ENCODE peak calls at places on chromosomes 5 and 9, in six cellular contexts. One of them, this sample, is unnamed.

GRCh38 chr5:163963881-163964280 is 458.5 kb downstream of the MAT2B start:
- DNase-seq in K562: no peak
- DNase-seq in ovary: no peak
- DNase-seq in GM23338: no peak
- DNase-seq in DND-41: no peak
- DNase-seq in colonic mucosa: no peak
- DNase-seq in this sample: no peak

GRCh38 chr5:108278285-108279240 is 103.3 kb downstream of the FBXL17 start:
- DNase-seq in K562: no peak
- DNase-seq in ovary: no peak
- DNase-seq in GM23338: peak
- DNase-seq in DND-41: no peak
- DNase-seq in colonic mucosa: no peak
- DNase-seq in this sample: peak

GRCh38 chr5:180541710-180542109 is 47.5 kb downstream of the CNOT6 start:
- DNase-seq in K562: no peak
- DNase-seq in ovary: no peak
- DNase-seq in GM23338: peak
- DNase-seq in DND-41: no peak
- DNase-seq in colonic mucosa: no peak
- DNase-seq in this sample: no peak

GRCh38 chr9:5274770-5275169 is 29.7 kb downstream of the RLN2 start:
- DNase-seq in K562: no peak
- DNase-seq in ovary: no peak
- DNase-seq in GM23338: no peak
- DNase-seq in DND-41: no peak
- DNase-seq in colonic mucosa: no peak
- DNase-seq in this sample: no peak

GRCh38 chr9:130927995-130928900 is 10.8 kb downstream of the FIBCD1 start:
- DNase-seq in K562: peak
- DNase-seq in ovary: peak
- DNase-seq in GM23338: no peak
- DNase-seq in DND-41: no peak
- DNase-seq in colonic mucosa: peak
- DNase-seq in this sample: no peak

GRCh38 chr5:181205402-181205734 is 372 bp upstream of the TRIM7 start:
- DNase-seq in K562: no peak
- DNase-seq in ovary: no peak
- DNase-seq in GM23338: no peak
- DNase-seq in DND-41: no peak
- DNase-seq in colonic mucosa: no peak
- DNase-seq in this sample: no peak

GRCh38 chr5:76225316-76225715 is 142.1 kb downstream of the SV2C start:
- DNase-seq in K562: no peak
- DNase-seq in ovary: no peak
- DNase-seq in GM23338: no peak
- DNase-seq in DND-41: no peak
- DNase-seq in colonic mucosa: no peak
- DNase-seq in this sample: no peak

GRCh38 chr5:174617285-174617684 is 107.1 kb upstream of the MSX2 start:
- DNase-seq in K562: no peak
- DNase-seq in ovary: no peak
- DNase-seq in GM23338: no peak
- DNase-seq in DND-41: no peak
- DNase-seq in colonic mucosa: no peak
- DNase-seq in this sample: no peak

GRCh38 chr9:131672451-131672850 is 67.4 kb downstream of the RAPGEF1 start:
- DNase-seq in K562: no peak
- DNase-seq in ovary: no peak
- DNase-seq in GM23338: no peak
- DNase-seq in DND-41: no peak
- DNase-seq in colonic mucosa: no peak
- DNase-seq in this sample: no peak

GRCh38 chr9:133210202-133210532 is 1.1 kb upstream of the OBP2B start:
- DNase-seq in K562: no peak
- DNase-seq in ovary: no peak
- DNase-seq in GM23338: no peak
- DNase-seq in DND-41: no peak
- DNase-seq in colonic mucosa: no peak
- DNase-seq in this sample: no peak

GRCh38 chr9:112866662-112867274 is 23.9 kb downstream of the SLC46A2 start:
- DNase-seq in K562: peak
- DNase-seq in ovary: no peak
- DNase-seq in GM23338: peak
- DNase-seq in DND-41: no peak
- DNase-seq in colonic mucosa: peak
- DNase-seq in this sample: no peak

GRCh38 chr9:117375956-117376355 is 38.9 kb downstream of the ASTN2 start:
- DNase-seq in K562: no peak
- DNase-seq in ovary: no peak
- DNase-seq in GM23338: no peak
- DNase-seq in DND-41: no peak
- DNase-seq in colonic mucosa: no peak
- DNase-seq in this sample: no peak

GRCh38 chr9:121568541-121569265 is 69.1 kb upstream of the GGTA1 start:
- DNase-seq in K562: no peak
- DNase-seq in ovary: peak
- DNase-seq in GM23338: no peak
- DNase-seq in DND-41: no peak
- DNase-seq in colonic mucosa: no peak
- DNase-seq in this sample: no peak

GRCh38 chr5:81202652-81203051 is 30.5 kb upstream of the CKMT2 start:
- DNase-seq in K562: no peak
- DNase-seq in ovary: no peak
- DNase-seq in GM23338: no peak
- DNase-seq in DND-41: no peak
- DNase-seq in colonic mucosa: no peak
- DNase-seq in this sample: no peak

GRCh38 chr5:66134407-66134843 is 9.7 kb upstream of the SREK1 start:
- DNase-seq in K562: no peak
- DNase-seq in ovary: no peak
- DNase-seq in GM23338: no peak
- DNase-seq in DND-41: no peak
- DNase-seq in colonic mucosa: no peak
- DNase-seq in this sample: peak

GRCh38 chr5:127878174-127878750 is 175.1 kb downstream of the CCDC192 start:
- DNase-seq in K562: peak
- DNase-seq in ovary: no peak
- DNase-seq in GM23338: peak
- DNase-seq in DND-41: peak
- DNase-seq in colonic mucosa: peak
- DNase-seq in this sample: no peak

GRCh38 chr9:87040410-87041009 is 93.2 kb upstream of the GAS1 start:
- DNase-seq in K562: no peak
- DNase-seq in ovary: no peak
- DNase-seq in GM23338: no peak
- DNase-seq in DND-41: no peak
- DNase-seq in colonic mucosa: no peak
- DNase-seq in this sample: no peak

GRCh38 chr9:14245901-14246525 is 67.9 kb downstream of the NFIB start:
- DNase-seq in K562: no peak
- DNase-seq in ovary: no peak
- DNase-seq in GM23338: no peak
- DNase-seq in DND-41: no peak
- DNase-seq in colonic mucosa: no peak
- DNase-seq in this sample: no peak

GRCh38 chr9:137367506-137368430 is 55.2 kb downstream of the EXD3 start:
- DNase-seq in K562: no peak
- DNase-seq in ovary: peak
- DNase-seq in GM23338: no peak
- DNase-seq in DND-41: no peak
- DNase-seq in colonic mucosa: no peak
- DNase-seq in this sample: no peak

GRCh38 chr9:37963936-37964739 is 60.2 kb upstream of the SLC25A51 start:
- DNase-seq in K562: no peak
- DNase-seq in ovary: no peak
- DNase-seq in GM23338: no peak
- DNase-seq in DND-41: no peak
- DNase-seq in colonic mucosa: peak
- DNase-seq in this sample: no peak

GRCh38 chr9:88041447-88041846 is 67.1 kb upstream of the CDK20 start:
- DNase-seq in K562: no peak
- DNase-seq in ovary: no peak
- DNase-seq in GM23338: peak
- DNase-seq in DND-41: no peak
- DNase-seq in colonic mucosa: no peak
- DNase-seq in this sample: no peak

GRCh38 chr5:135833961-135834638 is 363 bp upstream of the SLC25A48 start:
- DNase-seq in K562: no peak
- DNase-seq in ovary: no peak
- DNase-seq in GM23338: no peak
- DNase-seq in DND-41: no peak
- DNase-seq in colonic mucosa: no peak
- DNase-seq in this sample: no peak

GRCh38 chr5:135835766-135836165 is 1.3 kb downstream of the SLC25A48 start:
- DNase-seq in K562: no peak
- DNase-seq in ovary: no peak
- DNase-seq in GM23338: no peak
- DNase-seq in DND-41: no peak
- DNase-seq in colonic mucosa: no peak
- DNase-seq in this sample: no peak

GRCh38 chr5:135833521-135833920 is 942 bp upstream of the SLC25A48 start:
- DNase-seq in K562: no peak
- DNase-seq in ovary: no peak
- DNase-seq in GM23338: no peak
- DNase-seq in DND-41: no peak
- DNase-seq in colonic mucosa: no peak
- DNase-seq in this sample: no peak

GRCh38 chr5:135832941-135833340 is 1.5 kb upstream of the SLC25A48 start:
- DNase-seq in K562: no peak
- DNase-seq in ovary: no peak
- DNase-seq in GM23338: no peak
- DNase-seq in DND-41: no peak
- DNase-seq in colonic mucosa: no peak
- DNase-seq in this sample: no peak

DNA sequence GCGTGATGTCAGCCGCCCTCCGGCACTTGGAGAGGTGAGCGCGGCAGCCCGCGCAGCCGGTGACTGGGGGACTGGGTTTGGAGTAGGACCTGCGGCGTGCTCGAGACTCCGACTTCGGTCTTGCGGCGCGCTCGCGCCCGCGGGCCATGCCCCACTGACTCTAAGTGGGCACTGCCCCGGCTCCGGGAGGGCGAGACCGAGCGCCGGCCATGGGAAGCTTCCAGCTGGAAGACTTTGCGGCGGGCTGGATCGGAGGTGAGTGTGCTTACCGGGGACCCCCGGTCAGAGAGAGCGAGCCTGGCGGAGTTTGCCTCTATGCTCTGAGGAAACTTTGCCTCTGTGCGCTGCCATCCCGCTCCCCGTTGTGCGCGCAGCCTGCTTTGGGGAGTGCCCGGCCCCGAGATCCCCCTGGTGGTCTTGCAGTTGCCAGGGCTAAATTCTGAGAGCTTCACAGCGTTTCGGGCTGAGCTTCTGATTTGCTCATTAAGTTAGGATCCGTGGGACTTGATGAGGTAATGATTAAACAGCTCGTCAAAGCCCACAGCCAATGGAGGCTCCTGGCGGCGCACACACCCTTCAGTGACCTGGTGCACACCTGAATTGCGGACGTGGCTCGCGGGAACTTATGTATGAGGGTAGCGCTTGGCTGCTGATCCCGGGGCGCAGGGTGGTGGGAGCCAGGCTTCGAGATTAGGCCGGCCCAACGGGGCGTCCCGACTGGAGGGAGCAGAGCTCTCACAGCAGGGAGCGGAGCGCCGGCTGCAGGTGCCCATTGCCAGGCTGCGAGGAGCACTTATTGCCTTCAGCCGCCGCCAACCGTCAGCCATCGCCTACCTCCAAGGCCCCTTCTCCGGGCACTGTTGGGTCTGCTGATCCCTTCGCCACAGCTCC is at the start of gene SLC25A48:
- DNase-seq in K562: peak
- DNase-seq in ovary: peak
- DNase-seq in GM23338: peak
- DNase-seq in DND-41: no peak
- DNase-seq in colonic mucosa: peak
- DNase-seq in this sample: no peak
- H3K4me3 ChIP-seq in K562: no peak
- H3K4me3 ChIP-seq in ovary: no peak
- H3K4me3 ChIP-seq in GM23338: peak
- H3K4me3 ChIP-seq in DND-41: no peak
- H3K4me3 ChIP-seq in colonic mucosa: peak
- H3K4me3 ChIP-seq in this sample: peak

GRCh38 chr5:62340392-62340791 is 34.4 kb downstream of the KIF2A start:
- DNase-seq in K562: peak
- DNase-seq in ovary: no peak
- DNase-seq in GM23338: peak
- DNase-seq in DND-41: no peak
- DNase-seq in colonic mucosa: no peak
- DNase-seq in this sample: no peak
- TF ChIP-seq CTCF in K562: peak
- TF ChIP-seq CTCF in ovary: no peak
- TF ChIP-seq CTCF in GM23338: peak
- TF ChIP-seq CTCF in DND-41: peak
- TF ChIP-seq CTCF in colonic mucosa: no peak
- TF ChIP-seq CTCF in this sample: peak

GRCh38 chr5:52990531-52990925 is 1.4 kb downstream of the ITGA2 start:
- DNase-seq in K562: no peak
- DNase-seq in ovary: no peak
- DNase-seq in GM23338: no peak
- DNase-seq in DND-41: no peak
- DNase-seq in colonic mucosa: no peak
- DNase-seq in this sample: no peak
- H3K4me3 ChIP-seq in K562: no peak
- H3K4me3 ChIP-seq in ovary: no peak
- H3K4me3 ChIP-seq in GM23338: peak
- H3K4me3 ChIP-seq in DND-41: no peak
- H3K4me3 ChIP-seq in colonic mucosa: peak
- H3K4me3 ChIP-seq in this sample: no peak

GRCh38 chr5:142206801-142207200 is 98.2 kb downstream of the NDFIP1 start:
- DNase-seq in K562: no peak
- DNase-seq in ovary: no peak
- DNase-seq in GM23338: no peak
- DNase-seq in DND-41: no peak
- DNase-seq in colonic mucosa: no peak
- DNase-seq in this sample: no peak
- TF ChIP-seq CTCF in K562: no peak
- TF ChIP-seq CTCF in ovary: no peak
- TF ChIP-seq CTCF in GM23338: peak
- TF ChIP-seq CTCF in DND-41: peak
- TF ChIP-seq CTCF in colonic mucosa: no peak
- TF ChIP-seq CTCF in this sample: no peak

This sample was measured in LNCaP clone FGC.